ENCODE peak calls at places on chromosomes 11 and 22, in eight cellular contexts. One of them, this sample, is unnamed.

GRCh38 chr11:69194956-69195355 is 39.2 kb downstream of the SMIM38 start:
- DNase-seq in HCT116: no peak
- DNase-seq in heart right ventricle: no peak
- DNase-seq in psoas muscle: no peak
- DNase-seq in pancreas: no peak
- DNase-seq in heart left ventricle: no peak
- DNase-seq in CD4-positive, alpha-beta T cell: no peak
- DNase-seq in tibial artery: no peak
- DNase-seq in this sample: no peak

GRCh38 chr11:115920841-115921480 is 416.7 kb upstream of the CADM1 start:
- DNase-seq in HCT116: no peak
- DNase-seq in heart right ventricle: no peak
- DNase-seq in psoas muscle: no peak
- DNase-seq in pancreas: no peak
- DNase-seq in heart left ventricle: no peak
- DNase-seq in CD4-positive, alpha-beta T cell: no peak
- DNase-seq in tibial artery: no peak
- DNase-seq in this sample: peak; percentile 61

GRCh38 chr22:37345863-37346514 is 63.7 kb downstream of the CYTH4 start:
- DNase-seq in HCT116: no peak
- DNase-seq in heart right ventricle: peak; percentile 31
- DNase-seq in psoas muscle: no peak
- DNase-seq in pancreas: no peak
- DNase-seq in heart left ventricle: no peak
- DNase-seq in CD4-positive, alpha-beta T cell: no peak
- DNase-seq in tibial artery: no peak
- DNase-seq in this sample: no peak

GRCh38 chr22:42367980-42368378 is 64.2 kb downstream of the NFAM1 start:
- DNase-seq in HCT116: no peak
- DNase-seq in heart right ventricle: no peak
- DNase-seq in psoas muscle: peak; percentile 37
- DNase-seq in pancreas: no peak
- DNase-seq in heart left ventricle: no peak
- DNase-seq in CD4-positive, alpha-beta T cell: no peak
- DNase-seq in tibial artery: no peak
- DNase-seq in this sample: no peak

GRCh38 chr11:29184939-29185890 is 831.6 kb downstream of the KCNA4 start:
- DNase-seq in HCT116: no peak
- DNase-seq in heart right ventricle: no peak
- DNase-seq in psoas muscle: no peak
- DNase-seq in pancreas: no peak
- DNase-seq in heart left ventricle: no peak
- DNase-seq in CD4-positive, alpha-beta T cell: no peak
- DNase-seq in tibial artery: no peak
- DNase-seq in this sample: no peak

GRCh38 chr11:64444838-64445441 is 86.0 kb downstream of the RPS6KA4 start:
- DNase-seq in HCT116: peak; percentile 16
- DNase-seq in heart right ventricle: no peak
- DNase-seq in psoas muscle: no peak
- DNase-seq in pancreas: no peak
- DNase-seq in heart left ventricle: no peak
- DNase-seq in CD4-positive, alpha-beta T cell: no peak
- DNase-seq in tibial artery: no peak
- DNase-seq in this sample: no peak

GRCh38 chr22:18008136-18008535 is 16.2 kb downstream of the MICAL3 start:
- DNase-seq in HCT116: no peak
- DNase-seq in heart right ventricle: no peak
- DNase-seq in psoas muscle: no peak
- DNase-seq in pancreas: no peak
- DNase-seq in heart left ventricle: no peak
- DNase-seq in CD4-positive, alpha-beta T cell: no peak
- DNase-seq in tibial artery: no peak
- DNase-seq in this sample: no peak

GRCh38 chr11:45102810-45103621 is 43.4 kb upstream of the PRDM11 start:
- DNase-seq in HCT116: peak; percentile 45
- DNase-seq in heart right ventricle: peak; percentile 62
- DNase-seq in psoas muscle: peak; percentile 59
- DNase-seq in pancreas: peak; percentile 33
- DNase-seq in heart left ventricle: peak; percentile 58
- DNase-seq in CD4-positive, alpha-beta T cell: peak; percentile 25
- DNase-seq in tibial artery: no peak
- DNase-seq in this sample: no peak

GRCh38 chr11:10565493-10565892 is 3.0 kb downstream of the LYVE1 start:
- DNase-seq in HCT116: no peak
- DNase-seq in heart right ventricle: no peak
- DNase-seq in psoas muscle: no peak
- DNase-seq in pancreas: no peak
- DNase-seq in heart left ventricle: no peak
- DNase-seq in CD4-positive, alpha-beta T cell: no peak
- DNase-seq in tibial artery: no peak
- DNase-seq in this sample: no peak

GRCh38 chr11:67301951-67302516 is 1.3 kb upstream of the SSH3 start:
- DNase-seq in HCT116: no peak
- DNase-seq in heart right ventricle: peak; percentile 58
- DNase-seq in psoas muscle: peak; percentile 69
- DNase-seq in pancreas: peak; percentile 49
- DNase-seq in heart left ventricle: peak; percentile 71
- DNase-seq in CD4-positive, alpha-beta T cell: no peak
- DNase-seq in tibial artery: peak; percentile 65
- DNase-seq in this sample: peak; percentile 76

GRCh38 chr22:44088976-44089570 is 65.0 kb downstream of the PARVB start:
- DNase-seq in HCT116: no peak
- DNase-seq in heart right ventricle: peak; percentile 44
- DNase-seq in psoas muscle: peak; percentile 57
- DNase-seq in pancreas: no peak
- DNase-seq in heart left ventricle: peak; percentile 72
- DNase-seq in CD4-positive, alpha-beta T cell: no peak
- DNase-seq in tibial artery: no peak
- DNase-seq in this sample: peak; percentile 54

GRCh38 chr11:129023968-129024676 is 81.5 kb upstream of the TP53AIP1 start:
- DNase-seq in HCT116: peak; percentile 82
- DNase-seq in heart right ventricle: no peak
- DNase-seq in psoas muscle: no peak
- DNase-seq in pancreas: peak; percentile 76
- DNase-seq in heart left ventricle: no peak
- DNase-seq in CD4-positive, alpha-beta T cell: no peak
- DNase-seq in tibial artery: no peak
- DNase-seq in this sample: peak; percentile 87

GRCh38 chr11:69667619-69668604 is 7.2 kb downstream of the LTO1 start:
- DNase-seq in HCT116: no peak
- DNase-seq in heart right ventricle: no peak
- DNase-seq in psoas muscle: no peak
- DNase-seq in pancreas: no peak
- DNase-seq in heart left ventricle: no peak
- DNase-seq in CD4-positive, alpha-beta T cell: no peak
- DNase-seq in tibial artery: no peak
- DNase-seq in this sample: no peak

GRCh38 chr11:43576834-43577521 is 103.6 kb upstream of the HSD17B12 start:
- DNase-seq in HCT116: peak; percentile 12
- DNase-seq in heart right ventricle: peak; percentile 63
- DNase-seq in psoas muscle: no peak
- DNase-seq in pancreas: no peak
- DNase-seq in heart left ventricle: peak; percentile 45
- DNase-seq in CD4-positive, alpha-beta T cell: no peak
- DNase-seq in tibial artery: no peak
- DNase-seq in this sample: no peak

GRCh38 chr11:93574821-93575220 is 31.6 kb upstream of the SMCO4 start:
- DNase-seq in HCT116: no peak
- DNase-seq in heart right ventricle: no peak
- DNase-seq in psoas muscle: no peak
- DNase-seq in pancreas: no peak
- DNase-seq in heart left ventricle: no peak
- DNase-seq in CD4-positive, alpha-beta T cell: no peak
- DNase-seq in tibial artery: no peak
- DNase-seq in this sample: no peak

GRCh38 chr11:120952503-120953229 is 71.2 kb upstream of the TBCEL start:
- DNase-seq in HCT116: peak; percentile 61
- DNase-seq in heart right ventricle: peak; percentile 81
- DNase-seq in psoas muscle: peak; percentile 72
- DNase-seq in pancreas: peak; percentile 70
- DNase-seq in heart left ventricle: peak; percentile 70
- DNase-seq in CD4-positive, alpha-beta T cell: peak; percentile 49
- DNase-seq in tibial artery: peak; percentile 59
- DNase-seq in this sample: peak; percentile 74

GRCh38 chr11:125940145-125940544 is 5.7 kb upstream of the VSIG10L2 start:
- DNase-seq in HCT116: no peak
- DNase-seq in heart right ventricle: no peak
- DNase-seq in psoas muscle: no peak
- DNase-seq in pancreas: no peak
- DNase-seq in heart left ventricle: no peak
- DNase-seq in CD4-positive, alpha-beta T cell: no peak
- DNase-seq in tibial artery: no peak
- DNase-seq in this sample: no peak

GRCh38 chr22:19815093-19815822 is 39.4 kb downstream of the GNB1L start:
- DNase-seq in HCT116: no peak
- DNase-seq in heart right ventricle: no peak
- DNase-seq in psoas muscle: no peak
- DNase-seq in pancreas: no peak
- DNase-seq in heart left ventricle: no peak
- DNase-seq in CD4-positive, alpha-beta T cell: no peak
- DNase-seq in tibial artery: no peak
- DNase-seq in this sample: no peak

GRCh38 chr11:124402326-124402922 is 3.6 kb upstream of the OR8B3 start:
- DNase-seq in HCT116: peak; percentile 60
- DNase-seq in heart right ventricle: peak; percentile 67
- DNase-seq in psoas muscle: peak; percentile 18
- DNase-seq in pancreas: peak; percentile 29
- DNase-seq in heart left ventricle: peak; percentile 32
- DNase-seq in CD4-positive, alpha-beta T cell: peak; percentile 1
- DNase-seq in tibial artery: peak; percentile 61
- DNase-seq in this sample: peak; percentile 39

GRCh38 chr22:36870250-36870649 is 9.4 kb downstream of the NCF4 start:
- DNase-seq in HCT116: peak; percentile 37
- DNase-seq in heart right ventricle: no peak
- DNase-seq in psoas muscle: no peak
- DNase-seq in pancreas: no peak
- DNase-seq in heart left ventricle: no peak
- DNase-seq in CD4-positive, alpha-beta T cell: no peak
- DNase-seq in tibial artery: no peak
- DNase-seq in this sample: peak; percentile 25

GRCh38 chr11:23311986-23312940 is 452.0 kb upstream of the CCDC179 start:
- DNase-seq in HCT116: no peak
- DNase-seq in heart right ventricle: no peak
- DNase-seq in psoas muscle: no peak
- DNase-seq in pancreas: no peak
- DNase-seq in heart left ventricle: no peak
- DNase-seq in CD4-positive, alpha-beta T cell: no peak
- DNase-seq in tibial artery: no peak
- DNase-seq in this sample: no peak

GRCh38 chr11:1153105-1153950 is 4.4 kb upstream of the MUC5AC start:
- DNase-seq in HCT116: no peak
- DNase-seq in heart right ventricle: no peak
- DNase-seq in psoas muscle: peak; percentile 13
- DNase-seq in pancreas: no peak
- DNase-seq in heart left ventricle: no peak
- DNase-seq in CD4-positive, alpha-beta T cell: no peak
- DNase-seq in tibial artery: no peak
- DNase-seq in this sample: no peak

GRCh38 chr11:117075186-117075585 is 23.0 kb downstream of the SIK3 start:
- DNase-seq in HCT116: no peak
- DNase-seq in heart right ventricle: no peak
- DNase-seq in psoas muscle: no peak
- DNase-seq in pancreas: no peak
- DNase-seq in heart left ventricle: no peak
- DNase-seq in CD4-positive, alpha-beta T cell: no peak
- DNase-seq in tibial artery: no peak
- DNase-seq in this sample: no peak

DNA sequence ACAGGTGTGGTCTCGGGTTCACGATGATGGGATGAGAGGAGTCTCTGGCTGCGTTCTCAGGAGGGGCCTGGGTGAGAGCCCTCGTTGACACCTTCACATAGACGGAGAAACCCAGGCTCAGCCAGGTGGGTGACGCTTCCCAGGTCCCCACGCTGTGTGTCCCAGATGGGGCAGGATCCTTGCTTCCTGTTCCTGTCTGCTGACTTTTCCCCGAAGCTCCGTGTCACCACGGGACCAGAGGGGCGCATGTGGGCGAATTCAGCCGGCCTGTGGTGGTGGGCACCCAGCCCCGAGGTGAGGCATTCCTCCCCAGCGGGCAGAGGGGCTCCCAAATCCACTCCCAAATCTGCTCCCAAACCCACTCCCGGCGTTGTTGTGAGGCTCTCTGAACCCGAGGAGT is 732.8 kb downstream of the BRD1 start:
- DNase-seq in HCT116: no peak
- DNase-seq in heart right ventricle: no peak
- DNase-seq in psoas muscle: no peak
- DNase-seq in pancreas: no peak
- DNase-seq in heart left ventricle: no peak
- DNase-seq in CD4-positive, alpha-beta T cell: no peak
- DNase-seq in tibial artery: no peak
- DNase-seq in this sample: no peak
- H3K9me3 ChIP-seq in HCT116: no peaks in the 10 kb centered on the region
- H3K9me3 ChIP-seq in heart right ventricle: no peaks in the 10 kb centered on the region
- H3K9me3 ChIP-seq in psoas muscle: no peaks in the 10 kb centered on the region
- H3K9me3 ChIP-seq in pancreas: no peaks in the 10 kb centered on the region
- H3K9me3 ChIP-seq in heart left ventricle: no peaks in the 10 kb centered on the region
- H3K9me3 ChIP-seq in CD4-positive, alpha-beta T cell: no peaks in the 10 kb centered on the region
- H3K9me3 ChIP-seq in tibial artery: no peaks in the 10 kb centered on the region
- H3K9me3 ChIP-seq in this sample: no peaks in the 10 kb centered on the region

GRCh38 chr11:27458182-27458581 is 14.4 kb downstream of the LGR4 start:
- DNase-seq in HCT116: no peak
- DNase-seq in heart right ventricle: no peak
- DNase-seq in psoas muscle: no peak
- DNase-seq in pancreas: no peak
- DNase-seq in heart left ventricle: no peak
- DNase-seq in CD4-positive, alpha-beta T cell: no peak
- DNase-seq in tibial artery: no peak
- DNase-seq in this sample: no peak
- TF ChIP-seq CTCF in HCT116: no peak
- TF ChIP-seq CTCF in heart right ventricle: no peak
- TF ChIP-seq CTCF in psoas muscle: no peak
- TF ChIP-seq CTCF in pancreas: no peak
- TF ChIP-seq CTCF in heart left ventricle: no peak
- TF ChIP-seq CTCF in CD4-positive, alpha-beta T cell: no peak
- TF ChIP-seq CTCF in tibial artery: no peak
- TF ChIP-seq CTCF in this sample: no peak

GRCh38 chr22:30097861-30098260 is 17.6 kb downstream of the HORMAD2 start:
- DNase-seq in HCT116: no peak
- DNase-seq in heart right ventricle: no peak
- DNase-seq in psoas muscle: no peak
- DNase-seq in pancreas: no peak
- DNase-seq in heart left ventricle: no peak
- DNase-seq in CD4-positive, alpha-beta T cell: no peak
- DNase-seq in tibial artery: no peak
- DNase-seq in this sample: no peak
- H3K27me3 ChIP-seq in HCT116: no peaks in the 10 kb centered on the region
- H3K27me3 ChIP-seq in heart right ventricle: peaks cover 36% of the 10 kb centered on the region
- H3K27me3 ChIP-seq in psoas muscle: no peaks in the 10 kb centered on the region
- H3K27me3 ChIP-seq in pancreas: no peaks in the 10 kb centered on the region
- H3K27me3 ChIP-seq in heart left ventricle: no peaks in the 10 kb centered on the region
- H3K27me3 ChIP-seq in CD4-positive, alpha-beta T cell: no peaks in the 10 kb centered on the region
- H3K27me3 ChIP-seq in tibial artery: peaks cover 31% of the 10 kb centered on the region
- H3K27me3 ChIP-seq in this sample: no peaks in the 10 kb centered on the region

DNA sequence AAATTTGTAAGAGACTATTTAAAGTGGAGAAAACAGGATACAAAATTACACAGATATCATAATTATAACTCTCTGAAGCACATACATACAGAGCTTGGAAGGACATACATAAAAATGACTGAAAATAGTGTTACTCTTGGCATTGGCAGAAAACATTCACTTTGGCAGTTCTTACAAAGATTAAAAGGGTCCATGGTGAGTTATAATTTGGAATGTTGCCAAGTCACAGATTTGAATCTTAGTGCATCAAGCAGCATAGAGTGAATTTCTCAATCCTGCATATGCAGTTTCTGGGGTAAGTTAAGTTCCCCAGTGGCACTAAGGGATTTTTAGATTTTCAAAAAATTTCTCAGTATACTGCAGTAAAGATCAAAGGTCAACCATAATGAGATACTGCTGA is 115.9 kb downstream of the CCDC81 start:
- DNase-seq in HCT116: no peak
- DNase-seq in heart right ventricle: no peak
- DNase-seq in psoas muscle: no peak
- DNase-seq in pancreas: no peak
- DNase-seq in heart left ventricle: no peak
- DNase-seq in CD4-positive, alpha-beta T cell: no peak
- DNase-seq in tibial artery: no peak
- DNase-seq in this sample: no peak
- H3K9me3 ChIP-seq in HCT116: no peaks in the 10 kb centered on the region
- H3K9me3 ChIP-seq in heart right ventricle: no peaks in the 10 kb centered on the region
- H3K9me3 ChIP-seq in psoas muscle: no peaks in the 10 kb centered on the region
- H3K9me3 ChIP-seq in pancreas: no peaks in the 10 kb centered on the region
- H3K9me3 ChIP-seq in heart left ventricle: no peaks in the 10 kb centered on the region
- H3K9me3 ChIP-seq in CD4-positive, alpha-beta T cell: no peaks in the 10 kb centered on the region
- H3K9me3 ChIP-seq in tibial artery: no peaks in the 10 kb centered on the region
- H3K9me3 ChIP-seq in this sample: no peaks in the 10 kb centered on the region

This sample was measured in prostate gland.